ENCODE peak calls at places on chromosomes 12 and 14, in ten cellular contexts. N is kidney tubule cell; A is kidney glomerular epithelial cell; R is activated T-cell treated with anti-CD3 and anti-CD28 coated beads for 48 hours; L is omental fat pad; F is stomach; K is GM23338; P is stimulated activated CD4-positive, alpha-beta T cell treated with anti-CD3 and anti-CD28 coated beads, Interleukin-12 subunit alpha, Interleukin-12 subunit beta, amount 100 ng/mL, for 24 hours; Z is CD4-positive, alpha-beta memory T cell; C is activated gamma-delta T cell treated with Interleukin-2 at 50 U/mL for 16 hours. I is an unnamed sample.

GRCh38 chr12:53862831-53863230 is 75.8 kb upstream of the HOXC13 start:
- DNase-seq in N (peak; percentile 65), A (no peak), R (no peak), L (no peak), F (no peak), K (no peak), P (no peak), Z (no peak), C (no peak), I (no peak)

GRCh38 chr12:24054411-24054810 is 104.9 kb upstream of the SOX5 start:
- DNase-seq in N (no peak), A (no peak), R (no peak), L (no peak), F (no peak), K (no peak), P (no peak), Z (peak; percentile 11), C (no peak), I (no peak)

GRCh38 chr14:104105071-104105821 is 19.7 kb downstream of the ASPG start:
- DNase-seq in N (no peak), A (no peak), R (no peak), L (no peak), F (peak; percentile 33), K (no peak), P (no peak), Z (no peak), C (no peak), I (no peak)

GRCh38 chr14:97039717-97040363 is 242.7 kb downstream of the VRK1 start:
- DNase-seq in N (no peak), A (no peak), R (no peak), L (no peak), F (no peak), K (no peak), P (no peak), Z (no peak), C (no peak), I (no peak)

GRCh38 chr12:48379784-48380183 is 29.1 kb upstream of the ZNF641 start:
- DNase-seq in N (no peak), A (no peak), R (no peak), L (no peak), F (no peak), K (no peak), P (no peak), Z (no peak), C (no peak), I (no peak)

GRCh38 chr14:101469382-101470251 is 91.7 kb upstream of the DIO3 start:
- DNase-seq in N (no peak), A (no peak), R (no peak), L (peak; percentile 10), F (peak; percentile 25), K (no peak), P (no peak), Z (no peak), C (no peak), I (no peak)

GRCh38 chr12:104667139-104667538 is 210.4 kb downstream of the CHST11 start:
- DNase-seq in N (no peak), A (no peak), R (no peak), L (no peak), F (no peak), K (no peak), P (no peak), Z (no peak), C (no peak), I (no peak)

GRCh38 chr14:30223385-30223785 is 295.7 kb upstream of the PRKD1 start:
- DNase-seq in N (peak; percentile 97), A (peak; percentile 87), R (no peak), L (peak; percentile 41), F (peak; percentile 90), K (no peak), P (no peak), Z (no peak), C (no peak), I (peak; percentile 71)

GRCh38 chr14:67267929-67268328 is 26.7 kb downstream of the PALS1 start:
- DNase-seq in N (no peak), A (no peak), R (no peak), L (no peak), F (no peak), K (no peak), P (no peak), Z (no peak), C (no peak), I (no peak)

GRCh38 chr12:120598674-120599463 is 17.7 kb upstream of the POP5 start:
- DNase-seq in N (peak; percentile 91), A (peak; percentile 76), R (no peak), L (no peak), F (peak; percentile 28), K (no peak), P (no peak), Z (no peak), C (no peak), I (peak; percentile 41)

GRCh38 chr14:83556746-83557460 is 1973.0 kb upstream of the FLRT2 start:
- DNase-seq in N (peak; percentile 32), A (peak; percentile 57), R (no peak), L (no peak), F (no peak), K (no peak), P (no peak), Z (no peak), C (no peak), I (no peak)

GRCh38 chr12:121992059-121992879 is 29.4 kb upstream of the BCL7A start:
- DNase-seq in N (peak; percentile 97), A (peak; percentile 97), R (peak; percentile 59), L (no peak), F (no peak), K (no peak), P (peak; percentile 57), Z (no peak), C (peak; percentile 12), I (peak; percentile 39)

GRCh38 chr12:77521458-77522115 is 309.1 kb upstream of the NAV3 start:
- DNase-seq in N (no peak), A (no peak), R (no peak), L (no peak), F (no peak), K (no peak), P (no peak), Z (no peak), C (no peak), I (no peak)

GRCh38 chr14:27409936-27410335 is 812.1 kb upstream of the NOVA1 start:
- DNase-seq in N (no peak), A (no peak), R (no peak), L (no peak), F (no peak), K (no peak), P (no peak), Z (no peak), C (no peak), I (no peak)

GRCh38 chr14:55240526-55241178 is 30.6 kb upstream of the FBXO34 start:
- DNase-seq in N (no peak), A (no peak), R (no peak), L (no peak), F (no peak), K (peak; percentile 88), P (no peak), Z (no peak), C (no peak), I (no peak)

GRCh38 chr12:47717443-47718193 is 7.7 kb downstream of the ENDOU start:
- DNase-seq in N (peak; percentile 68), A (peak; percentile 37), R (peak; percentile 43), L (peak; percentile 50), F (peak; percentile 82), K (peak; percentile 93), P (peak; percentile 26), Z (peak; percentile 62), C (peak; percentile 34), I (peak; percentile 42)

GRCh38 chr12:101968770-101969169 is 91.4 kb downstream of the DRAM1 start:
- DNase-seq in N (no peak), A (peak; percentile 4), R (no peak), L (no peak), F (no peak), K (no peak), P (no peak), Z (peak; percentile 46), C (no peak), I (no peak)

GRCh38 chr12:58894040-58894439 is 26.3 kb downstream of the LRIG3 start:
- DNase-seq in N (no peak), A (no peak), R (no peak), L (no peak), F (no peak), K (no peak), P (no peak), Z (no peak), C (no peak), I (no peak)

GRCh38 chr14:76953196-76953945 is 75.1 kb downstream of the IRF2BPL start:
- DNase-seq in N (peak; percentile 94), A (peak; percentile 69), R (no peak), L (no peak), F (peak; percentile 83), K (peak; percentile 43), P (no peak), Z (peak; percentile 71), C (no peak), I (peak; percentile 45)

GRCh38 chr12:125079943-125080645 is 14.9 kb downstream of the AACS start:
- DNase-seq in N (no peak), A (no peak), R (no peak), L (no peak), F (no peak), K (no peak), P (no peak), Z (no peak), C (no peak), I (no peak)

GRCh38 chr12:18415227-18415626 is 153.9 kb downstream of the PIK3C2G start:
- DNase-seq in N (no peak), A (no peak), R (no peak), L (no peak), F (no peak), K (peak; percentile 7), P (no peak), Z (no peak), C (no peak), I (no peak)

GRCh38 chr12:19709889-19710288 is 270.6 kb downstream of the AEBP2 start:
- DNase-seq in N (no peak), A (no peak), R (no peak), L (no peak), F (no peak), K (no peak), P (no peak), Z (no peak), C (no peak), I (no peak)

GRCh38 chr14:31543969-31544799 is 17.0 kb upstream of the NUBPL start:
- DNase-seq in N (peak; percentile 19), A (no peak), R (no peak), L (no peak), F (no peak), K (peak; percentile 57), P (no peak), Z (no peak), C (no peak), I (peak; percentile 48)

GRCh38 chr12:1199700-1200099 is 208.7 kb downstream of the ERC1 start:
- DNase-seq in N (no peak), A (no peak), R (no peak), L (no peak), F (no peak), K (no peak), P (no peak), Z (no peak), C (no peak), I (no peak)

GRCh38 chr14:71883094-71883493 is 49.1 kb upstream of the RGS6 start:
- DNase-seq in N (no peak), A (no peak), R (no peak), L (no peak), F (no peak), K (no peak), P (no peak), Z (no peak), C (no peak), I (no peak)

GRCh38 chr14:100114109-100114765 is 45.2 kb downstream of the DEGS2 start:
- DNase-seq in N (peak; percentile 28), A (no peak), R (no peak), L (no peak), F (no peak), K (no peak), P (no peak), Z (no peak), C (no peak), I (no peak)

GRCh38 chr12:131882804-131883520 is 11.5 kb upstream of the ULK1 start:
- DNase-seq in N (no peak), A (no peak), R (no peak), L (no peak), F (no peak), K (no peak), P (no peak), Z (no peak), C (no peak), I (no peak)

GRCh38 chr12:26954027-26954426 is 15.8 kb downstream of the FGFR1OP2 start:
- DNase-seq in N (no peak), A (no peak), R (no peak), L (no peak), F (no peak), K (no peak), P (no peak), Z (no peak), C (no peak), I (no peak)

I was measured in HepG2.